ENCODE peak calls at places on chromosomes 2 and 18, in seven cellular contexts. X, O, H, V, Y, D and B are unnamed samples.

GRCh38 chr2:31204761-31205160 is 12.6 kb downstream of the CAPN14 start:
- DNase-seq in X (no peak), O (no peak), H (no peak), V (no peak), Y (no peak), D (no peak), B (no peak)

GRCh38 chr18:58143391-58143790 is 99.4 kb downstream of the NEDD4L start:
- DNase-seq in X (no peak), O (no peak), H (no peak), V (no peak), Y (no peak), D (no peak), B (no peak)

GRCh38 chr2:8259106-8259840 is 422.6 kb upstream of the ID2 start:
- DNase-seq in X (no peak), O (peak; percentile 9), H (no peak), V (no peak), Y (no peak), D (no peak), B (no peak)

GRCh38 chr2:23112517-23112916 is 272.5 kb upstream of the KLHL29 start:
- DNase-seq in X (no peak), O (no peak), H (no peak), V (no peak), Y (no peak), D (no peak), B (no peak)

GRCh38 chr2:57701391-57701791 is 345.2 kb upstream of the VRK2 start:
- DNase-seq in X (no peak), O (no peak), H (no peak), V (no peak), Y (peak; percentile 30), D (no peak), B (no peak)

GRCh38 chr2:102063948-102064678 is 72.4 kb downstream of the IL1R2 start:
- DNase-seq in X (peak; percentile 71), O (peak; percentile 74), H (no peak), V (no peak), Y (peak; percentile 98), D (no peak), B (peak; percentile 96)

GRCh38 chr18:7608798-7609197 is 41.7 kb downstream of the PTPRM start:
- DNase-seq in X (no peak), O (no peak), H (no peak), V (no peak), Y (peak; percentile 57), D (no peak), B (no peak)

GRCh38 chr2:231803739-231804138 is 17.5 kb downstream of the COPS7B start:
- DNase-seq in X (no peak), O (no peak), H (no peak), V (no peak), Y (no peak), D (no peak), B (no peak)

GRCh38 chr2:97747285-97747684 is 33.9 kb downstream of the ZAP70 start:
- DNase-seq in X (no peak), O (no peak), H (no peak), V (peak; percentile 25), Y (no peak), D (no peak), B (no peak)

GRCh38 chr2:171908235-171908634 is 14.0 kb upstream of the HAT1 start:
- DNase-seq in X (no peak), O (no peak), H (no peak), V (no peak), Y (no peak), D (no peak), B (no peak)

GRCh38 chr2:216688731-216689360 is 6.5 kb downstream of the IGFBP5 start:
- DNase-seq in X (no peak), O (no peak), H (no peak), V (no peak), Y (no peak), D (no peak), B (no peak)

GRCh38 chr2:122395687-122396086 is 640.2 kb downstream of the TSN start:
- DNase-seq in X (no peak), O (no peak), H (no peak), V (no peak), Y (no peak), D (no peak), B (no peak)

GRCh38 chr2:240995041-240995960 is 3.1 kb upstream of the SNED1 start:
- DNase-seq in X (no peak), O (no peak), H (no peak), V (no peak), Y (no peak), D (no peak), B (no peak)

GRCh38 chr18:49018961-49019445 is 68.2 kb upstream of the SMAD7 start:
- DNase-seq in X (no peak), O (no peak), H (no peak), V (no peak), Y (no peak), D (no peak), B (no peak)

GRCh38 chr18:11857177-11857887 is 6.1 kb downstream of the CHMP1B start:
- DNase-seq in X (peak; percentile 99), O (no peak), H (no peak), V (no peak), Y (peak; percentile 99), D (no peak), B (peak; percentile 99)

GRCh38 chr2:126664234-126664633 is 8.3 kb downstream of the GYPC start:
- DNase-seq in X (no peak), O (no peak), H (no peak), V (peak; percentile 49), Y (no peak), D (no peak), B (no peak)

GRCh38 chr2:197708331-197708730 is 3.2 kb downstream of the MARS2 start:
- DNase-seq in X (no peak), O (no peak), H (no peak), V (no peak), Y (peak; percentile 64), D (no peak), B (peak; percentile 14)

GRCh38 chr2:85243101-85244072 is 84.4 kb downstream of the TGOLN2 start:
- DNase-seq in X (no peak), O (peak; percentile 22), H (no peak), V (no peak), Y (no peak), D (no peak), B (no peak)

GRCh38 chr18:46555724-46556123 is 101.3 kb downstream of the LOXHD1 start:
- DNase-seq in X (no peak), O (peak; percentile 29), H (no peak), V (no peak), Y (no peak), D (no peak), B (no peak)

GRCh38 chr2:26534865-26535662 is 57.1 kb upstream of the OTOF start:
- DNase-seq in X (no peak), O (no peak), H (no peak), V (no peak), Y (no peak), D (no peak), B (no peak)

GRCh38 chr2:215664847-215665525 is 229.1 kb upstream of the FN1 start:
- DNase-seq in X (peak; percentile 64), O (peak; percentile 23), H (no peak), V (no peak), Y (peak; percentile 90), D (no peak), B (peak; percentile 96)

GRCh38 chr2:37585295-37585908 is 86.0 kb downstream of the CDC42EP3 start:
- DNase-seq in X (peak; percentile 23), O (no peak), H (no peak), V (no peak), Y (no peak), D (peak; percentile 70), B (no peak)